ENCODE peak calls at places on chromosomes 7 and 10, in four cellular contexts. A is hepatocyte, X is OCI-LY7, D is HCT116. Y is an unnamed sample.

GRCh38 chr10:24556746-24557742 is 166.6 kb downstream of the ARHGAP21 start:
- DNase-seq in A (peak), X (peak), D (peak), Y (peak)

GRCh38 chr10:101492205-101492604 is 95.9 kb downstream of the POLL start:
- DNase-seq in A (no peak), X (no peak), D (no peak), Y (no peak)

GRCh38 chr7:157800281-157800680 is 463.5 kb downstream of the DNAJB6 start:
- DNase-seq in A (no peak), X (no peak), D (no peak), Y (no peak)

GRCh38 chr10:122248356-122249302 is 22.5 kb upstream of the BTBD16 start:
- DNase-seq in A (no peak), X (no peak), D (no peak), Y (no peak)

GRCh38 chr10:34231441-34232180 is 583.5 kb downstream of the PARD3 start:
- DNase-seq in A (peak), X (no peak), D (no peak), Y (no peak)

GRCh38 chr10:34106356-34106885 is 708.7 kb downstream of the PARD3 start:
- DNase-seq in A (no peak), X (no peak), D (no peak), Y (no peak)

GRCh38 chr7:80703272-80703671 is 64.8 kb downstream of the CD36 start:
- DNase-seq in A (no peak), X (no peak), D (no peak), Y (no peak)

GRCh38 chr10:49700997-49701396 is 21.5 kb downstream of the C10orf53 start:
- DNase-seq in A (no peak), X (no peak), D (peak), Y (peak)

GRCh38 chr10:31157125-31157983 is 125.7 kb upstream of the ZNF438 start:
- DNase-seq in A (peak), X (no peak), D (no peak), Y (no peak)

GRCh38 chr7:105906169-105906568 is 29.8 kb upstream of the ATXN7L1 start:
- DNase-seq in A (no peak), X (no peak), D (no peak), Y (no peak)

GRCh38 chr10:12826800-12827372 is 174.6 kb downstream of the CCDC3 start:
- DNase-seq in A (no peak), X (peak), D (no peak), Y (no peak)

GRCh38 chr10:28111712-28112111 is 112.8 kb upstream of the ODAD2 start:
- DNase-seq in A (no peak), X (no peak), D (peak), Y (no peak)

GRCh38 chr7:84085147-84085546 is 109.4 kb downstream of the SEMA3A start:
- DNase-seq in A (no peak), X (no peak), D (no peak), Y (no peak)

GRCh38 chr10:132500781-132501415 is 36.7 kb upstream of the INPP5A start:
- DNase-seq in A (no peak), X (no peak), D (no peak), Y (no peak)

GRCh38 chr10:12418725-12419278 is 69.5 kb downstream of the CAMK1D start:
- DNase-seq in A (no peak), X (no peak), D (no peak), Y (no peak)

GRCh38 chr10:71548494-71548846 is 151.8 kb downstream of the CDH23 start:
- DNase-seq in A (peak), X (no peak), D (no peak), Y (peak)

GRCh38 chr7:131945313-131945831 is 388.9 kb upstream of the PODXL start:
- DNase-seq in A (peak), X (peak), D (peak), Y (peak)

GRCh38 chr10:119306514-119306951 is 99.2 kb downstream of the GRK5 start:
- DNase-seq in A (peak), X (peak), D (no peak), Y (no peak)

GRCh38 chr10:74936577-74937445 is 110.4 kb downstream of the KAT6B start:
- DNase-seq in A (no peak), X (no peak), D (no peak), Y (no peak)

GRCh38 chr10:110446954-110447608 is 50.6 kb upstream of the DUSP5 start:
- DNase-seq in A (no peak), X (no peak), D (no peak), Y (no peak)

GRCh38 chr7:6438427-6438826 is 9.3 kb downstream of the DAGLB start:
- DNase-seq in A (no peak), X (peak), D (no peak), Y (no peak)

GRCh38 chr7:128003787-128004186 is 27.4 kb downstream of the LRRC4 start:
- DNase-seq in A (no peak), X (peak), D (no peak), Y (no peak)

GRCh38 chr7:144786522-144786921 is 49.3 kb downstream of the TPK1 start:
- DNase-seq in A (no peak), X (peak), D (peak), Y (peak)

GRCh38 chr10:5566606-5567005 is 41.8 kb downstream of the CALML3 start:
- DNase-seq in A (no peak), X (no peak), D (no peak), Y (no peak)

GRCh38 chr10:7107287-7107686 is 303.5 kb downstream of the SFMBT2 start:
- DNase-seq in A (peak), X (no peak), D (no peak), Y (no peak)

GRCh38 chr10:84262190-84262956 is 17.5 kb downstream of the RGR start:
- DNase-seq in A (no peak), X (no peak), D (no peak), Y (no peak)

GRCh38 chr7:111528331-111528730 is 34.0 kb downstream of the IMMP2L start:
- DNase-seq in A (no peak), X (peak), D (no peak), Y (no peak)

GRCh38 chr10:73773152-73773879 is 8.5 kb upstream of the CHCHD1 start:
- DNase-seq in A (no peak), X (peak), D (no peak), Y (no peak)

GRCh38 chr10:62689712-62690111 is 114.8 kb upstream of the ADO start:
- DNase-seq in A (no peak), X (peak), D (no peak), Y (no peak)

GRCh38 chr7:34761627-34762026 is 103.6 kb downstream of the NPSR1 start:
- DNase-seq in A (no peak), X (no peak), D (no peak), Y (no peak)

GRCh38 chr10:72261323-72262018 is 12.3 kb upstream of the DDIT4 start:
- DNase-seq in A (peak), X (peak), D (no peak), Y (no peak)

GRCh38 chr7:83852136-83852535 is 203.2 kb upstream of the SEMA3E start:
- DNase-seq in A (peak), X (no peak), D (no peak), Y (no peak)

GRCh38 chr7:43353902-43354301 is 229.0 kb upstream of the STK17A start:
- DNase-seq in A (no peak), X (peak), D (peak), Y (no peak)

GRCh38 chr10:63542835-63543575 is 21.8 kb downstream of the REEP3 start:
- DNase-seq in A (peak), X (no peak), D (peak), Y (no peak)

GRCh38 chr7:139725077-139725476 is 52.7 kb downstream of the HIPK2 start:
- DNase-seq in A (no peak), X (peak), D (no peak), Y (no peak)

GRCh38 chr7:101783381-101784181 is 33.8 kb upstream of the CUX1 start:
- DNase-seq in A (no peak), X (no peak), D (no peak), Y (no peak)

GRCh38 chr7:77258014-77258413 is 58.4 kb upstream of the FGL2 start:
- DNase-seq in A (no peak), X (no peak), D (no peak), Y (no peak)

GRCh38 chr10:93383562-93383981 is 98.6 kb downstream of the MYOF start:
- DNase-seq in A (no peak), X (no peak), D (no peak), Y (no peak)
- TF ChIP-seq EZH2phosphoT487 in A (no peak), X (no peak), D (no peak), Y (no peak)

GRCh38 chr10:98959486-98959885 is 276.2 kb downstream of the HPSE2 start:
- DNase-seq in A (no peak), X (no peak), D (no peak), Y (no peak)

GRCh38 chr10:98957801-98958200 is 277.9 kb downstream of the HPSE2 start:
- DNase-seq in A (no peak), X (no peak), D (no peak), Y (no peak)

GRCh38 chr10:98956576-98957260 is 278.9 kb downstream of the HPSE2 start:
- DNase-seq in A (no peak), X (no peak), D (no peak), Y (no peak)
- TF ChIP-seq EZH2phosphoT487 in A (no peak), X (no peak), D (no peak), Y (no peak)

GRCh38 chr10:42972946-42973345 is 103.9 kb upstream of the RET start:
- DNase-seq in A (no peak), X (no peak), D (no peak), Y (no peak)

GRCh38 chr10:42969909-42970308 is 107.0 kb upstream of the RET start:
- DNase-seq in A (peak), X (no peak), D (no peak), Y (no peak)

GRCh38 chr10:42969147-42969546 is 107.7 kb upstream of the RET start:
- DNase-seq in A (no peak), X (no peak), D (no peak), Y (no peak)

GRCh38 chr10:42971251-42971599 is 105.6 kb upstream of the RET start:
- DNase-seq in A (no peak), X (no peak), D (no peak), Y (no peak)

GRCh38 chr10:42970451-42971250 is 106.2 kb upstream of the RET start:
- DNase-seq in A (no peak), X (no peak), D (no peak), Y (no peak)
- TF ChIP-seq EZH2phosphoT487 in A (no peak), X (no peak), D (no peak), Y (no peak)

GRCh38 chr7:22972207-22972606 is 41.7 kb downstream of the HYCC1 start:
- DNase-seq in A (no peak), X (no peak), D (no peak), Y (no peak)
- TF ChIP-seq EZH2phosphoT487 in A (no peak), X (no peak), D (no peak), Y (no peak)

GRCh38 chr10:57053530-57053929 is 692.5 kb upstream of the ZWINT start:
- DNase-seq in A (no peak), X (no peak), D (no peak), Y (no peak)
- TF ChIP-seq EZH2phosphoT487 in A (no peak), X (no peak), D (no peak), Y (no peak)

DNA sequence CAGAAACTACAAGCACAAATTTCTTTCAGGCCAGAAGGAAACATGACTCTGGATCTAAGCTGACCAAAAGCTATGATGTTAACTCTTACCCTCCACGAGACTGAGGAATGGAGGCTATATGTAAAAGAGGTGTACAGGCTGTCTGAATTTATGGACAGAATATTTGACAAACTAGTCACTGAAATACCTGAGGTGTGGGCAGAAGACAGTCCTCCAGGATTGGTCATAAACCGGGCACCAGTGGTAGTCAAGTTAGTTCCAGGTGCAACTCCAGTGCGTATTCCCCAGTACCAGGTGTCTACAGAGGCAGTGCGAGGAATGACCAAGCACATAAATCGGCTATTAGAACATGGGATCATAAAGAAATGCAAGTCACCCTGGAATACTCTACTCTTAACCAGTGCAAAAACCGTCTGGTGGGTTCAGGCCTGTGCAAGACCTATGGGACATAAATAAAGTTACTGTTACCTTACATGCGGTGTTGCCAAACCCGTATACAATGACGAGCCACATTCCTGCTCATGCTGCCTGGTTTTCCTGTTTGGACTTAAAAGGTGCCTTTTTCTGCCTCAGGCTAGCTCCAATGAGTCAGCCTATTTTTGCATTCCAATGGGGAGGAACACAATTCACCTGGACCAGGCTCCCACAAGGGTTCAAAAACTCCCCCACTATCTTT is 6.7 kb upstream of the CYREN start:
- DNase-seq in A (no peak), X (no peak), D (no peak), Y (no peak)
- TF ChIP-seq EZH2phosphoT487 in A (no peak), X (no peak), D (no peak), Y (no peak)

DNA sequence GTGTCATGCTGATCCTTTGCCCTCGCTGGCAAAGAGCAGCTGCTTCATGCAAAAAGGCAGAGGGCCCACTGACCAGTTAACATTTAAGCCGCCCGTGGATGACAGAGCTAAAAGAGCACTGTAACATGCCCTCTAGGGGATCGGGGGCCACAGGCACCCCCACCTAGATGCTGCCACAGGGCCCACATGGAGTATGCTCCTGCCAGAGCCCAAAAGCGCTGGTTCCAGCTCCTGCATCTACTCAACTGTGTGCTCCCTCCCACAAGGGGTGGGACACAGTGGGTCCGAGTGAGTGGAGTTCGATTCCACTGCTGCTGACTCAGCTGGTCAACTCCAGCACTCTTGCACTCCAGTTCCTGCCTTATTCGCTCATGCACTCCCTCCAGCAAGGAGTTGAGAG is 199.8 kb upstream of the CNTNAP2 start:
- DNase-seq in A (no peak), X (no peak), D (no peak), Y (peak)
- TF ChIP-seq EZH2phosphoT487 in A (no peak), X (no peak), D (no peak), Y (no peak)